ENCODE peak calls at places on chromosomes 2 and 18, in six cellular contexts. One of them, this sample, is unnamed.

GRCh38 chr2:239879423-239880084 is 145.6 kb downstream of the NDUFA10 start:
- DNase-seq in activated T-helper 2 cell treated with anti-CD3 and anti-CD28 coated beads, Interferon-gamma antibody, Interleukin-2, Interleukin-4, amounts not matched to agents 10 μg/mL and 5 μg/mL and 100 μg/mL, durations not matched to agents 14 hours and 24 hours and 36 hours: no peak
- DNase-seq in heart right ventricle: no peak
- DNase-seq in nucleus accumbens: no peak
- DNase-seq in CD4-positive, alpha-beta memory T cell: no peak
- DNase-seq in psoas muscle: no peak
- DNase-seq in this sample: no peak

GRCh38 chr2:64636105-64636873 is 17.4 kb downstream of the SERTAD2 start:
- DNase-seq in nucleus accumbens: no peak
- DNase-seq in activated T-helper 2 cell treated with anti-CD3 and anti-CD28 coated beads, Interferon-gamma antibody, Interleukin-2, Interleukin-4, amounts not matched to agents 10 μg/mL and 5 μg/mL and 100 μg/mL, durations not matched to agents 14 hours and 24 hours and 36 hours: no peak
- DNase-seq in heart right ventricle: no peak
- DNase-seq in CD4-positive, alpha-beta memory T cell: no peak
- DNase-seq in psoas muscle: no peak
- DNase-seq in this sample: no peak

GRCh38 chr2:101330253-101330921 is 21.9 kb upstream of the RNF149 start:
- DNase-seq in heart right ventricle: peak
- DNase-seq in nucleus accumbens: no peak
- DNase-seq in activated T-helper 2 cell treated with anti-CD3 and anti-CD28 coated beads, Interferon-gamma antibody, Interleukin-2, Interleukin-4, amounts not matched to agents 10 μg/mL and 5 μg/mL and 100 μg/mL, durations not matched to agents 14 hours and 24 hours and 36 hours: no peak
- DNase-seq in psoas muscle: no peak
- DNase-seq in CD4-positive, alpha-beta memory T cell: peak
- DNase-seq in this sample: no peak

GRCh38 chr18:13810950-13811485 is 12.9 kb upstream of the MC5R start:
- DNase-seq in CD4-positive, alpha-beta memory T cell: no peak
- DNase-seq in psoas muscle: no peak
- DNase-seq in activated T-helper 2 cell treated with anti-CD3 and anti-CD28 coated beads, Interferon-gamma antibody, Interleukin-2, Interleukin-4, amounts not matched to agents 10 μg/mL and 5 μg/mL and 100 μg/mL, durations not matched to agents 14 hours and 24 hours and 36 hours: no peak
- DNase-seq in nucleus accumbens: no peak
- DNase-seq in heart right ventricle: no peak
- DNase-seq in this sample: no peak

GRCh38 chr2:100286318-100286717 is 36.0 kb downstream of the LONRF2 start:
- DNase-seq in activated T-helper 2 cell treated with anti-CD3 and anti-CD28 coated beads, Interferon-gamma antibody, Interleukin-2, Interleukin-4, amounts not matched to agents 10 μg/mL and 5 μg/mL and 100 μg/mL, durations not matched to agents 14 hours and 24 hours and 36 hours: no peak
- DNase-seq in nucleus accumbens: no peak
- DNase-seq in psoas muscle: no peak
- DNase-seq in heart right ventricle: no peak
- DNase-seq in CD4-positive, alpha-beta memory T cell: no peak
- DNase-seq in this sample: no peak

GRCh38 chr18:48563027-48563426 is 24.2 kb downstream of the CTIF start:
- DNase-seq in psoas muscle: no peak
- DNase-seq in CD4-positive, alpha-beta memory T cell: no peak
- DNase-seq in nucleus accumbens: no peak
- DNase-seq in activated T-helper 2 cell treated with anti-CD3 and anti-CD28 coated beads, Interferon-gamma antibody, Interleukin-2, Interleukin-4, amounts not matched to agents 10 μg/mL and 5 μg/mL and 100 μg/mL, durations not matched to agents 14 hours and 24 hours and 36 hours: no peak
- DNase-seq in heart right ventricle: no peak
- DNase-seq in this sample: no peak

GRCh38 chr18:51731070-51731469 is 533.6 kb upstream of the MEX3C start:
- DNase-seq in heart right ventricle: no peak
- DNase-seq in nucleus accumbens: no peak
- DNase-seq in activated T-helper 2 cell treated with anti-CD3 and anti-CD28 coated beads, Interferon-gamma antibody, Interleukin-2, Interleukin-4, amounts not matched to agents 10 μg/mL and 5 μg/mL and 100 μg/mL, durations not matched to agents 14 hours and 24 hours and 36 hours: no peak
- DNase-seq in psoas muscle: no peak
- DNase-seq in CD4-positive, alpha-beta memory T cell: no peak
- DNase-seq in this sample: no peak

GRCh38 chr2:240789501-240790369 is 30.3 kb downstream of the KIF1A start:
- DNase-seq in heart right ventricle: no peak
- DNase-seq in nucleus accumbens: no peak
- DNase-seq in psoas muscle: peak
- DNase-seq in activated T-helper 2 cell treated with anti-CD3 and anti-CD28 coated beads, Interferon-gamma antibody, Interleukin-2, Interleukin-4, amounts not matched to agents 10 μg/mL and 5 μg/mL and 100 μg/mL, durations not matched to agents 14 hours and 24 hours and 36 hours: no peak
- DNase-seq in CD4-positive, alpha-beta memory T cell: no peak
- DNase-seq in this sample: no peak

GRCh38 chr18:7370375-7370774 is 139.5 kb downstream of the LRRC30 start:
- DNase-seq in CD4-positive, alpha-beta memory T cell: no peak
- DNase-seq in heart right ventricle: peak
- DNase-seq in psoas muscle: peak
- DNase-seq in nucleus accumbens: no peak
- DNase-seq in activated T-helper 2 cell treated with anti-CD3 and anti-CD28 coated beads, Interferon-gamma antibody, Interleukin-2, Interleukin-4, amounts not matched to agents 10 μg/mL and 5 μg/mL and 100 μg/mL, durations not matched to agents 14 hours and 24 hours and 36 hours: no peak
- DNase-seq in this sample: no peak

GRCh38 chr18:37538526-37539205 is 26.9 kb downstream of the CELF4 start:
- DNase-seq in nucleus accumbens: no peak
- DNase-seq in heart right ventricle: no peak
- DNase-seq in psoas muscle: no peak
- DNase-seq in activated T-helper 2 cell treated with anti-CD3 and anti-CD28 coated beads, Interferon-gamma antibody, Interleukin-2, Interleukin-4, amounts not matched to agents 10 μg/mL and 5 μg/mL and 100 μg/mL, durations not matched to agents 14 hours and 24 hours and 36 hours: no peak
- DNase-seq in CD4-positive, alpha-beta memory T cell: no peak
- DNase-seq in this sample: no peak

GRCh38 chr18:31267823-31268481 is 50.0 kb upstream of the DSG1 start:
- DNase-seq in CD4-positive, alpha-beta memory T cell: no peak
- DNase-seq in heart right ventricle: no peak
- DNase-seq in activated T-helper 2 cell treated with anti-CD3 and anti-CD28 coated beads, Interferon-gamma antibody, Interleukin-2, Interleukin-4, amounts not matched to agents 10 μg/mL and 5 μg/mL and 100 μg/mL, durations not matched to agents 14 hours and 24 hours and 36 hours: no peak
- DNase-seq in nucleus accumbens: no peak
- DNase-seq in psoas muscle: no peak
- DNase-seq in this sample: no peak

GRCh38 chr2:54665436-54665856 is 58.0 kb upstream of the EML6 start:
- DNase-seq in heart right ventricle: no peak
- DNase-seq in activated T-helper 2 cell treated with anti-CD3 and anti-CD28 coated beads, Interferon-gamma antibody, Interleukin-2, Interleukin-4, amounts not matched to agents 10 μg/mL and 5 μg/mL and 100 μg/mL, durations not matched to agents 14 hours and 24 hours and 36 hours: no peak
- DNase-seq in CD4-positive, alpha-beta memory T cell: peak
- DNase-seq in nucleus accumbens: no peak
- DNase-seq in psoas muscle: no peak
- DNase-seq in this sample: no peak

GRCh38 chr2:109206569-109207145 is 77.7 kb downstream of the SH3RF3 start:
- DNase-seq in heart right ventricle: no peak
- DNase-seq in nucleus accumbens: no peak
- DNase-seq in CD4-positive, alpha-beta memory T cell: no peak
- DNase-seq in activated T-helper 2 cell treated with anti-CD3 and anti-CD28 coated beads, Interferon-gamma antibody, Interleukin-2, Interleukin-4, amounts not matched to agents 10 μg/mL and 5 μg/mL and 100 μg/mL, durations not matched to agents 14 hours and 24 hours and 36 hours: no peak
- DNase-seq in psoas muscle: no peak
- DNase-seq in this sample: no peak

GRCh38 chr18:63002305-63002704 is 287.0 kb downstream of the PHLPP1 start:
- DNase-seq in activated T-helper 2 cell treated with anti-CD3 and anti-CD28 coated beads, Interferon-gamma antibody, Interleukin-2, Interleukin-4, amounts not matched to agents 10 μg/mL and 5 μg/mL and 100 μg/mL, durations not matched to agents 14 hours and 24 hours and 36 hours: no peak
- DNase-seq in CD4-positive, alpha-beta memory T cell: no peak
- DNase-seq in nucleus accumbens: no peak
- DNase-seq in heart right ventricle: no peak
- DNase-seq in psoas muscle: no peak
- DNase-seq in this sample: no peak

GRCh38 chr2:224612581-224612980 is 27.4 kb upstream of the CUL3 start:
- DNase-seq in heart right ventricle: no peak
- DNase-seq in psoas muscle: no peak
- DNase-seq in activated T-helper 2 cell treated with anti-CD3 and anti-CD28 coated beads, Interferon-gamma antibody, Interleukin-2, Interleukin-4, amounts not matched to agents 10 μg/mL and 5 μg/mL and 100 μg/mL, durations not matched to agents 14 hours and 24 hours and 36 hours: no peak
- DNase-seq in nucleus accumbens: no peak
- DNase-seq in CD4-positive, alpha-beta memory T cell: no peak
- DNase-seq in this sample: no peak

This sample was measured in uterus.